ENCODE peak calls at places on chromosomes 7 and 10, in nine cellular contexts. L, S, B, O, N, M, D, R and X are unnamed samples.

GRCh38 chr7:47416454-47417121 is 165.3 kb downstream of the TNS3 start:
- DNase-seq in R (no peak), D (no peak), B (no peak), M (no peak), O (no peak), S (no peak), L (no peak), N (no peak), X (no peak)

GRCh38 chr10:98167191-98167590 is 32.7 kb downstream of the R3HCC1L start:
- DNase-seq in B (no peak), M (no peak), N (no peak), D (no peak), O (no peak), L (no peak), S (no peak), R (peak), X (no peak)

GRCh38 chr10:126041804-126042231 is 145.5 kb downstream of the FANK1 start:
- DNase-seq in L (peak), R (peak), D (peak), O (peak), S (peak), M (peak), B (peak), N (peak), X (peak)

GRCh38 chr7:147400221-147400689 is 1190.3 kb upstream of the C7orf33 start:
- DNase-seq in L (no peak), O (no peak), B (no peak), R (no peak), S (no peak), N (no peak), D (no peak), M (no peak), X (peak)

GRCh38 chr10:97031459-97031858 is 154.3 kb downstream of the SLIT1 start:
- DNase-seq in S (no peak), B (no peak), O (no peak), R (no peak), N (no peak), D (no peak), L (no peak), M (no peak), X (no peak)

GRCh38 chr10:64523065-64523759 is 1002.0 kb downstream of the REEP3 start:
- DNase-seq in O (no peak), M (no peak), N (no peak), L (no peak), D (no peak), S (no peak), R (no peak), B (no peak), X (no peak)

GRCh38 chr7:7157887-7158271 is 24.5 kb upstream of the C1GALT1 start:
- DNase-seq in D (peak), O (no peak), R (no peak), B (no peak), M (no peak), S (no peak), N (peak), L (no peak), X (peak)

GRCh38 chr7:155785536-155785935 is 26.7 kb downstream of the SHH start:
- DNase-seq in B (no peak), L (no peak), D (peak), M (no peak), N (no peak), O (no peak), S (no peak), R (no peak), X (no peak)

GRCh38 chr7:33418251-33418701 is 288.9 kb downstream of the BBS9 start:
- DNase-seq in L (no peak), B (no peak), O (no peak), S (no peak), N (no peak), M (no peak), D (no peak), R (no peak), X (no peak)

GRCh38 chr10:56095506-56096225 is 265.4 kb downstream of the ZWINT start:
- DNase-seq in R (no peak), O (no peak), M (no peak), B (no peak), N (no peak), S (no peak), D (no peak), L (no peak), X (no peak)

GRCh38 chr10:124211921-124212320 is 118.5 kb upstream of the CHST15 start:
- DNase-seq in L (no peak), S (no peak), D (peak), R (no peak), O (no peak), M (no peak), B (no peak), N (peak), X (no peak)